ENCODE peak calls at places on chromosomes 4 and X, in five cellular contexts. F is esophagus squamous epithelium, X is heart left ventricle, P is Karpas-422, J is HepG2. O is an unnamed sample.

GRCh38 chrX:65273152-65273551 is 261.4 kb downstream of the LAS1L start:
- DNase-seq in F (no peak), J (no peak), X (no peak), P (no peak), O (no peak)

GRCh38 chr4:88008133-88008621 is 742 bp downstream of the PKD2 start:
- DNase-seq in J (peak; percentile 26), P (peak; percentile 75), X (peak; percentile 49), F (no peak), O (peak; percentile 62)

GRCh38 chrX:308821-309520 is 9.6 kb downstream of the GTPBP6 start:
- DNase-seq in F (no peak), X (no peak), P (no peak), J (no peak), O (peak; percentile 24)

GRCh38 chrX:43661521-43662240 is 5.6 kb downstream of the MAOA start:
- DNase-seq in P (no peak), F (no peak), J (no peak), X (no peak), O (no peak)

GRCh38 chr4:96833831-96834230 is 993.9 kb downstream of the PDHA2 start:
- DNase-seq in J (no peak), F (no peak), X (no peak), P (no peak), O (no peak)

GRCh38 chr4:169152899-169153298 is 117.9 kb downstream of the SH3RF1 start:
- DNase-seq in X (no peak), F (no peak), P (no peak), J (no peak), O (no peak)

GRCh38 chrX:72117636-72118215 is 14.0 kb downstream of the RTL5 start:
- DNase-seq in F (no peak), J (no peak), P (no peak), X (no peak), O (no peak)

GRCh38 chr4:178322524-178323183 is 880.4 kb upstream of the AGA start:
- DNase-seq in F (no peak), X (no peak), P (no peak), J (no peak), O (no peak)

GRCh38 chr4:151676301-151676700 is 84.5 kb downstream of the GATB start:
- DNase-seq in P (no peak), F (no peak), X (no peak), J (no peak), O (no peak)

GRCh38 chrX:26295425-26295824 is 79.5 kb downstream of the MAGEB5 start:
- DNase-seq in P (no peak), J (no peak), X (no peak), F (no peak), O (no peak)

GRCh38 chrX:154799554-154800348 is 5.5 kb downstream of the MPP1 start:
- DNase-seq in X (no peak), J (peak; percentile 90), F (no peak), P (no peak), O (peak; percentile 57)

GRCh38 chr4:182231080-182231479 is 12.1 kb upstream of the TENM3 start:
- DNase-seq in F (no peak), X (no peak), J (no peak), P (no peak), O (peak; percentile 75)

GRCh38 chr4:98939892-98940298 is 11.0 kb upstream of the EIF4E start:
- DNase-seq in P (peak; percentile 74), X (no peak), F (no peak), J (peak; percentile 35), O (no peak)

GRCh38 chr4:98287328-98287727 is 26.1 kb downstream of the RAP1GDS1 start:
- DNase-seq in J (no peak), F (no peak), X (no peak), P (no peak), O (no peak)

GRCh38 chrX:2450681-2451080 is 50.1 kb downstream of the DHRSX start:
- DNase-seq in P (no peak), J (no peak), F (no peak), X (no peak), O (no peak)

GRCh38 chr4:112706840-112707207 is 69.9 kb downstream of the LARP7 start:
- DNase-seq in F (no peak), X (no peak), P (no peak), J (no peak), O (no peak)

GRCh38 chr4:8228319-8229250 is 29.5 kb downstream of the SH3TC1 start:
- DNase-seq in J (no peak), F (peak; percentile 42), X (peak; percentile 73), P (no peak), O (no peak)

GRCh38 chrX:69016220-69016941 is 148.9 kb downstream of the PJA1 start:
- DNase-seq in X (no peak), F (no peak), P (no peak), J (no peak), O (no peak)

DNA sequence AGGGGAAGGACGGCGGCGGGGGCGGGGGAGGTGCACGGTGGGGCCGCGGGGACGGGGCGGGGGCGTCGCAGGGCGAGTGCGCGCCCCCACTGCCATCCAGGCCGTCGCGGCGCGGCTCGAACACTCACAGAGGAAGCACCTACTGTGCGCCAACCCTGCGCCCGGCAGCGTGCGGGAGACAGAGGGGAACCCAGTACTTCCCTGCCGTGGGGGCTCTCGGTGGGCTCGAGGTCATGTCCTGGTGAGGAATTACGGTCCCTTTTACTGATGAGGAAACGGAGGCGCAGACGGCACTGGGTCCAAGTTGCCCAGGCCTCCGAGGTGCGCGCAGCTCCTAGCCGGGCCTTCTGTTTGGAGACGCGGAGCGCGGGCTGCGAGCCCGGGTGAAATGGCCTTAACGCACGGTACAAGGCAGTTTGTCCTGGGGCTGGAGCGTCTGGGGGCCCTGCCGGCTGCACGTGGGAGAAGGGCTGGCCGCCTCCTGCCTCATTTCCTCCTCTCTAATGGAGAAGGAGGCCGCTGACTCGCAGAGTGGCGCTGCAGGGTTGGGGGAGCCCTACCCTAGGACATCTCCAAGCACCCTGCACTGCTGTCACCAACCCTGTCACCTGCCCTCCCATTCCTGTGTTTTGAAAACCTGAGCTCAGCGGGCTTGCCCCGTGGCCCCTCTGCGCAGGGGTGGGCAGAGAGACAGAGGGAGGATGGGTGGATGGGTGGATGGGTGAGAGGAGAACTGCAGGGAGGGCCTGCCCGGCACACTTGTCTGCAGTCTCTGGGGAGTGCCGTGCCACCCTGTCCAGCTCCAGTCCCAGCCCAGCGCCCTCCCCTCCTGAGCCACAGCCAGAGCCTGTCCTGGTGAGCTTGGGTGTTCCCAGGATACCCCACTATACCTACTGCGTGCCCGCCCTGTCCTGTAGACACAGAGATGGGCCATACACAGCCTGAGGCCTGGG is 106.0 kb downstream of the ADRA2C start:
- DNase-seq in J (no peak), F (no peak), P (no peak), X (no peak), O (no peak)
- H3K27me3 ChIP-seq in J (peaks cover 32% of the 10 kb centered on the region), F (no peaks in the 10 kb centered on the region), P (no peaks in the 10 kb centered on the region), X (peaks cover 32% of the 10 kb centered on the region), O (peaks cover 45% of the 10 kb centered on the region)

DNA sequence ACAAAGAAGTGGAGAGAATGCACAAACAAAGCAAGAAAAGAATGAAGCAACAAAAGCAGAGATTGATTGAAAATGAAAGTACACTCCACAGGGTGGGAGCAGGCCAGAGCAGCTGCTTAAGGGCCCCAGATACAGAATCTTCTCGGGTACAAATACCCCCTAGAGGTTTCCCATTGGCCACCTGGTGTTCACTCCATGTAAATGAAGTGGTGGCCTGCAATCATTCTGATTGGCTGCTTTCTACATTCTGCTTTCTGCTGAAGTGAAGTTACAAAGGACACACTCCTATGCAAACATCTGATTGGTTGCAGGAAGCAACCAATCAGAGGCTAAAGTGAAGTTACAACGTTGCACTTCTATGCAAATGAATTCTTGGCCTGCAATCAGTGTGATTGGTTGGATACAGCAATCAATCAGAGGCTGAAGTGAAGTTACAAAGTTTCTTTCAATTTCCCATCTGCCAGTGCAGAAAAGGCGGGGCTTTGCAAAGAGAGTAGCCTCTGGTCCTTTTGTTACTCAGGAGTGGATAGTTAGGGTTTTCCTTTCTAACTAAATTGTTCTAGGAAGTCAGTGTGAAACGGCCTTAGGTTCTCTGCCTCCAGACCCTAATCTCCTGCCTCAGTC is 19.0 kb upstream of the GPC4 start:
- DNase-seq in P (no peak), X (no peak), F (no peak), J (no peak), O (no peak)
- H3K4me3 ChIP-seq in P (no peak overlapping the region), X (no peak overlapping the region), F (no peak overlapping the region), J (no peak overlapping the region), O (no peak overlapping the region)

GRCh38 chr4:12499693-12500092 is 984.4 kb downstream of the RAB28 start:
- DNase-seq in X (no peak), F (no peak), P (no peak), J (peak; percentile 84), O (no peak)
- H3K9me3 ChIP-seq in X (no peaks in the 10 kb centered on the region), F (no peaks in the 10 kb centered on the region), P (no peaks in the 10 kb centered on the region), J (peaks cover 59% of the 10 kb centered on the region), O (no peaks in the 10 kb centered on the region)

DNA sequence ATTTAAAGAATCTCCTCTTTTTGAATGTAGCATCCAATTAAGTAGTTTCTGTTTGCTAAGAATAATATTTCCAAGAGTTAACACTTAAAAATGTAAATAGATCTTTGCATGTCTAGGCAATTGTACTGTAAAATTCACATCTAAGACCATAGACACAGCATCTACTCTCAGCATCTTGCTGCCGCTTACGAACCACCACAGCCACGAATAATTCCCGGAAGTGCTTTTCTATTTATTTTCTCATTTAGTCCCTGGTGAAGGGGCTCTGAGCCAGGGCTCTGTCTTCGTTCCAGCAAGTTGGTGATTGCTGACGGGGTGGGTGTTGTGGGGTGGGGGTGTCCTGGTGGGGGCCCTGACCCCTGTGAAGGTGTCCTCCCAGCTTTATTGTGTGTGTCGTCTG is 1.5 kb downstream of the NSG1 start:
- DNase-seq in J (no peak), X (no peak), P (no peak), F (no peak), O (no peak)
- H3K27me3 ChIP-seq in J (peaks cover 97% of the 10 kb centered on the region), X (no peaks in the 10 kb centered on the region), P (no peaks in the 10 kb centered on the region), F (no peaks in the 10 kb centered on the region), O (peaks cover 74% of the 10 kb centered on the region)

GRCh38 chr4:33494150-33494549 is 2750.2 kb downstream of the ARAP2 start:
- DNase-seq in P (no peak), J (no peak), F (no peak), X (no peak), O (no peak)
- H3K4me3 ChIP-seq in P (no peak overlapping the region), J (no peak overlapping the region), F (no peak overlapping the region), X (no peak overlapping the region), O (no peak overlapping the region)

GRCh38 chrX:18573556-18573955 is 98.4 kb downstream of the RS1 start:
- DNase-seq in X (no peak), F (no peak), J (no peak), P (no peak), O (no peak)

GRCh38 chrX:18577400-18577799 is 94.5 kb downstream of the RS1 start:
- DNase-seq in P (no peak), F (no peak), J (no peak), X (no peak), O (no peak)

GRCh38 chrX:18574591-18574990 is 97.3 kb downstream of the RS1 start:
- DNase-seq in F (no peak), P (no peak), J (no peak), X (peak; percentile 47), O (no peak)

GRCh38 chrX:18579495-18579894 is 92.4 kb downstream of the RS1 start:
- DNase-seq in X (no peak), P (no peak), J (no peak), F (no peak), O (no peak)

GRCh38 chrX:18575744-18576143 is 96.2 kb downstream of the RS1 start:
- DNase-seq in X (no peak), P (no peak), J (no peak), F (no peak), O (no peak)
- H3K9me3 ChIP-seq in X (no peaks in the 10 kb centered on the region), P (no peaks in the 10 kb centered on the region), J (no peaks in the 10 kb centered on the region), F (no peaks in the 10 kb centered on the region), O (no peaks in the 10 kb centered on the region)

GRCh38 chrX:79572566-79572965 is 205.4 kb upstream of the ITM2A start:
- DNase-seq in J (no peak), F (no peak), P (no peak), X (no peak), O (no peak)
- H3K27me3 ChIP-seq in J (no peaks in the 10 kb centered on the region), F (no peaks in the 10 kb centered on the region), P (no peaks in the 10 kb centered on the region), X (no peaks in the 10 kb centered on the region), O (no peaks in the 10 kb centered on the region)